ENCODE peak calls at places on chromosomes 5 and 9, in five cellular contexts. P is IMR-90, O is NB4, X is heart left ventricle, M is right lobe of liver. J is an unnamed sample.

GRCh38 chr9:29613773-29614172 is 2040.5 kb upstream of the C9orf72 start:
- DNase-seq in P (no peak), O (no peak), X (no peak), M (no peak), J (no peak)

GRCh38 chr5:74064911-74065310 is 438.9 kb downstream of the ARHGEF28 start:
- DNase-seq in P (no peak), O (no peak), X (no peak), M (no peak), J (no peak)

GRCh38 chr5:122101636-122102285 is 23.7 kb upstream of the LOX start:
- DNase-seq in P (peak; percentile 79), O (peak; percentile 38), X (no peak), M (no peak), J (no peak)

GRCh38 chr5:42718591-42718990 is 38.0 kb upstream of the CCDC152 start:
- DNase-seq in P (no peak), O (peak; percentile 14), X (no peak), M (no peak), J (no peak)

GRCh38 chr9:134793281-134793680 is 87.3 kb upstream of the FCN2 start:
- DNase-seq in P (no peak), O (no peak), X (no peak), M (no peak), J (no peak)

GRCh38 chr5:33067291-33067690 is 356.2 kb downstream of the NPR3 start:
- DNase-seq in P (no peak), O (no peak), X (no peak), M (no peak), J (no peak)

GRCh38 chr9:95105519-95106287 is 211.8 kb downstream of the FANCC start:
- DNase-seq in P (no peak), O (no peak), X (no peak), M (no peak), J (no peak)

GRCh38 chr9:77595426-77596051 is 52.6 kb downstream of the GNA14 start:
- DNase-seq in P (no peak), O (no peak), X (no peak), M (no peak), J (no peak)

GRCh38 chr5:145244251-145244650 is 590.9 kb downstream of the PRELID2 start:
- DNase-seq in P (no peak), O (no peak), X (no peak), M (no peak), J (no peak)

GRCh38 chr5:41575110-41575779 is 64.8 kb upstream of the PLCXD3 start:
- DNase-seq in P (no peak), O (no peak), X (no peak), M (no peak), J (no peak)

GRCh38 chr5:113572716-113573115 is 59.2 kb downstream of the YTHDC2 start:
- DNase-seq in P (no peak), O (no peak), X (no peak), M (no peak), J (no peak)

GRCh38 chr9:12882430-12882829 is 107.6 kb downstream of the LURAP1L start:
- DNase-seq in P (peak; percentile 72), O (no peak), X (no peak), M (no peak), J (no peak)

DNA sequence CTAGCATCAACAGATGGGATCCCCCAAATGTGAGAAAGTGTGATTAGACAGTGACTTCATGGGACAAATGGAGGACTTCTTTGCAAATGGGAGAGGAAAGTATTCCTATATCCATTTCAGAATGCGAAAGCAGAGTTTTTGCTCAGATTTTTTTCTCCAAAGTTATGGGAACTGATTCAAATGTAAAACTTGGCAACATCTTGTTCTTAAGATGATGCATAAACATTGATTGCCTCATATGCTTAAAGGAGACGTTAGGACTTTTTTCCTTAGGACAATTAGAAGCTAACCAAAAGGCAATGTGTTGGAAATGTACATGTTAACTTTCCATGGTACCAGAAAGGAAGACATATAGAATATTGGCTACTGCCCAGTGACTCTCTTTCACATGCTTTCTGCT is 704.4 kb upstream of the ZNF608 start:
- DNase-seq in P (peak; percentile 67), O (no peak), X (no peak), M (no peak), J (no peak)
- TF ChIP-seq CTCF in P (no peak), O (no peak), X (no peak), M (no peak), J (no peak)

GRCh38 chr9:71609453-71609840 is 158.9 kb downstream of the CEMIP2 start:
- DNase-seq in P (no peak), O (no peak), X (no peak), M (no peak), J (no peak)
- H3K4me3 ChIP-seq in P (no peak overlapping the region), O (no peak overlapping the region), X (no peak overlapping the region), M (no peak overlapping the region), J (no peak overlapping the region)

DNA sequence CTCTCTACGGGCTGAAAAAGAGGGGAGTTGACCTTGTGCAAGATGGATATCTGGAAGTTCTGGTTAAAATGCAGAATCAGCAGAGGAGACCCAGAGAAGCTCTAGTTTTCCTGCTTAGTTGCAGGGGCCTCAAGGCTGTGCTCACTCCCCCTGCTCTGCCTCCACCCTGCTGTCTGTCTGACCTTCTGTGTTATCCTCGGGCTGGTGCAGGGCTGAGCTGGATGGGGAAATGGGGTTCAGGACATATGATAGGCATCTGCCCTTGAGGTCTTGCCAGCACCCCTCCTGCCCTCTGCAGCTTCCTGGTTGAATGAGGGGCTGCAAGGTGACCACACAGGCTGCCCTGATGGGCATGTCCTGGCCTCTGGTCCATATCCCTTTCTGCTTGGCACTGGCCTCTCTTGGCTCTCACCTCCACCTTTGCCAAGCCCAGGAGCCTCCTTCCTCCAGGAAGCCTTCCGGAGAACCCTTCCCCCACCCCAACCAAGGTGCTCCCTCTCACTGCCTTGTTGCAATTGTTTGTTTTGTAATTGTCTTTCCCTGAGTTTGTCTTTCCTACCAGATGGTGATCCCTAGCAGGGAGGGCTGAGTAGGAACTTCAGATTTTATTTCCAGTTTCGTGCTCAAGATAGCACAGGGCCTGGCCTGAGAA is 1.3 kb downstream of the TMEM268 start:
- DNase-seq in P (no peak), O (no peak), X (no peak), M (no peak), J (peak; percentile 20)
- TF ChIP-seq POLR2A in P (no peak), O (no peak), X (no peak), M (no peak), J (no peak)

GRCh38 chr5:177302354-177303110 is 987 bp downstream of the RAB24 start:
- DNase-seq in P (peak; percentile 10), O (peak; percentile 75), X (no peak), M (no peak), J (no peak)
- TF ChIP-seq CTCF in P (peak; percentile 6), O (peak; percentile 40), X (no peak), M (no peak), J (no peak)

DNA sequence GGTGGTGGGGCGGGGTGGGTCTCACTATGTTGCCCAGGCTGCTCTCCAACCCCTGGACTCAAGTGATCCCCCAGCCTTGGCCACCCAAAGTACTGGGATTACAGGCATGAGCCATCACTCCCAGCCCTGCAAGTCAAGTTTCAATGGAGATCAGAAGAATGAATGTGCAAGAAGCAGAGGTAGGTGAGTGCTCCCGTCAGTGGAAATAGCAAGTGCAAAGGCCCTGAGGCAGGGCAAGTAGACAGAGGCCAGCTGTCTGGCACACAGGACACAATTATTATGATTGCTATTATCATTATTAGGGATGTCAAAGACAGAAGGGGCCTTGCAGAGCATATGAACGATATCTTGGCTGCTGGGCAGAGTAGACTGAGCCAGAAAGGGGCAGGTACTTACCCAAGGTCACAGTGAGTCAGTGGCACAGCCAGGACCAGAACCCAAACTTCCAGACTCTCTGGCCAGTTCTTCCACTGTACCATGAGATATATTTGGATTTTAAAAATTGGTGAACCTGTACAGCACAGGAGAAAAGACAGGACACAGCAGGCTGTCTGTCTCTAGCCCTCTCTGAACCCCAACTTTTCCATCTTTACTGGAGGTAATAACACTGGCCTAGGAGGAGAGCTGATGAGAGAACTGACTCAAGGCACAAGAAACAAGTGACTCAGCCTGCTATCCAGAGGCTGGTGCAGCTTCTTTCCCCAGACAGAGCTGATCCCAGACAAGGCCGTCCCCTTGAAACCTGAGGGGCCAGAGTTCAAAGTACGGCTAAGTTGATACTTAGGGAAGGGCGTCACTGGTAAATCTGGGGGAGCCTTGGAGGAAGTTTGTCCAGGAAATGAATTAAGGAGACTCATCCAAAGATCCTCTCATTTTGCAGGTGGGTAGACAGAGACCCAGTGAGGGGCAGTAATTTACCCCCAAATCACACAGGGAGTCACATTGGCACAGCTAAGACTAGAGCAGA is 1.4 kb downstream of the HDHD3 start:
- DNase-seq in P (peak; percentile 8), O (no peak), X (no peak), M (no peak), J (no peak)
- H3K4me3 ChIP-seq in P (no peak overlapping the region), O (no peak overlapping the region), X (peak overlapping the region; percentile 96), M (peak overlapping the region; percentile 99), J (peak overlapping the region; percentile 83)

GRCh38 chr9:124661184-124661755 is 109.8 kb downstream of the NR6A1 start:
- DNase-seq in P (peak; percentile 19), O (peak; percentile 35), X (no peak), M (no peak), J (no peak)

GRCh38 chr9:124657526-124657925 is 113.6 kb downstream of the NR6A1 start:
- DNase-seq in P (no peak), O (peak; percentile 9), X (no peak), M (no peak), J (no peak)

GRCh38 chr9:124660341-124660801 is 110.7 kb downstream of the NR6A1 start:
- DNase-seq in P (peak; percentile 61), O (peak; percentile 68), X (no peak), M (no peak), J (no peak)

GRCh38 chr9:124658165-124659017 is 112.7 kb downstream of the NR6A1 start:
- DNase-seq in P (peak; percentile 97), O (peak; percentile 96), X (peak; percentile 84), M (peak; percentile 79), J (peak; percentile 24)

DNA sequence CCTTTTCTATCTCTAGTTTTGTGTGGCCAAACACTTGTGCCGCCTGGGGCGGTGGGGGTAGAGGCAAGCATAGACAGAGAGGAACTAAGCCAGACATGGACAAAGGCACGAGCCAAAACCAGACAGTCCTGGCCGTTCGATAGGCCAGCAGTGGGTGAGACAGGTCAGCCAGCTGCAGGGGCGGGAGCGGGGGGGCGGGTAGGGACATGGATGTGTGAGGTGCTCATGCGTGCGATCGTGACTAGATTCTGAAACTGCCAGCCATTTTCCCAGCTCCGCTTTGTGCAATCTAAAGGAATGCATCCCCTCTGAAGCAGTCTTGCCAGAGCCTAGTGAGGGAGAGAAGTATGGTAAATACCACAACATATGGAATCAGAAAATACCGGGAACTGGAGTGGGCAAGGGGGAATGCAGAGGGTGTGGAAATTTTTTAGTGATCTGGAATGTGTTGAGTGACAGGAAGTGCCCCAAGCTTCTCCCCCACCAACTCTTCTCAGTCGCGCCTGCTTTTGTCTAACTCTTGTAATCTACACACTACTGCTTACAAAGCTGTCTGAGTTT is 111.9 kb downstream of the NR6A1 start:
- DNase-seq in P (peak; percentile 97), O (peak; percentile 95), X (peak; percentile 86), M (peak; percentile 94), J (peak; percentile 46)
- TF ChIP-seq POLR2A in P (peak; percentile 86), O (peak; percentile 71), X (no peak), M (peak; percentile 62), J (no peak)

GRCh38 chr9:128719919-128720605 is 3.9 kb downstream of the ZDHHC12 start:
- DNase-seq in P (no peak), O (no peak), X (no peak), M (no peak), J (no peak)
- TF ChIP-seq CTCF in P (no peak), O (no peak), X (no peak), M (no peak), J (no peak)